ENCODE peak calls at places on chromosomes 4 and X, in five cellular contexts. One of them, this sample, is unnamed. For H3K4me1, the result is how much of the 10 kb centered on the place peaks cover.

GRCh38 chrX:43677993-43678392 is 21.9 kb downstream of the MAOA start:
- DNase-seq in fibroblast of lung: no peak
- DNase-seq in mesendoderm: peak
- DNase-seq in endothelial cell of umbilical vein: no peak
- DNase-seq in keratinocyte: no peak
- DNase-seq in this sample: no peak

GRCh38 chr4:146110847-146111485 is 64.6 kb upstream of the LSM6 start:
- DNase-seq in fibroblast of lung: no peak
- DNase-seq in mesendoderm: no peak
- DNase-seq in endothelial cell of umbilical vein: no peak
- DNase-seq in keratinocyte: no peak
- DNase-seq in this sample: no peak

GRCh38 chrX:40189018-40189417 is 91.3 kb upstream of the BCOR start:
- DNase-seq in fibroblast of lung: peak
- DNase-seq in mesendoderm: no peak
- DNase-seq in endothelial cell of umbilical vein: no peak
- DNase-seq in keratinocyte: no peak
- DNase-seq in this sample: no peak

GRCh38 chrX:41799661-41800060 is 75.7 kb downstream of the GPR82 start:
- DNase-seq in fibroblast of lung: no peak
- DNase-seq in mesendoderm: no peak
- DNase-seq in endothelial cell of umbilical vein: no peak
- DNase-seq in keratinocyte: no peak
- DNase-seq in this sample: no peak

GRCh38 chrX:111447298-111447697 is 35.3 kb upstream of the DCX start:
- DNase-seq in fibroblast of lung: peak
- DNase-seq in mesendoderm: peak
- DNase-seq in endothelial cell of umbilical vein: no peak
- DNase-seq in keratinocyte: no peak
- DNase-seq in this sample: peak

GRCh38 chrX:2521927-2522386 is 21.2 kb upstream of the DHRSX start:
- DNase-seq in fibroblast of lung: no peak
- DNase-seq in mesendoderm: no peak
- DNase-seq in endothelial cell of umbilical vein: no peak
- DNase-seq in keratinocyte: no peak
- DNase-seq in this sample: no peak

GRCh38 chr4:26732356-26732755 is 128.3 kb upstream of the STIM2 start:
- DNase-seq in fibroblast of lung: no peak
- DNase-seq in mesendoderm: no peak
- DNase-seq in endothelial cell of umbilical vein: no peak
- DNase-seq in keratinocyte: no peak
- DNase-seq in this sample: no peak

GRCh38 chr4:121783210-121783609 is 17.9 kb upstream of the EXOSC9 start:
- DNase-seq in fibroblast of lung: no peak
- DNase-seq in mesendoderm: no peak
- DNase-seq in endothelial cell of umbilical vein: no peak
- DNase-seq in keratinocyte: no peak
- DNase-seq in this sample: no peak

GRCh38 chrX:150831863-150832262 is 66.6 kb downstream of the CD99L2 start:
- DNase-seq in fibroblast of lung: no peak
- DNase-seq in mesendoderm: no peak
- DNase-seq in endothelial cell of umbilical vein: no peak
- DNase-seq in keratinocyte: no peak
- DNase-seq in this sample: no peak

GRCh38 chr4:109266891-109267290 is 35.6 kb downstream of the COL25A1 start:
- DNase-seq in fibroblast of lung: no peak
- DNase-seq in mesendoderm: no peak
- DNase-seq in endothelial cell of umbilical vein: no peak
- DNase-seq in keratinocyte: no peak
- DNase-seq in this sample: no peak

GRCh38 chrX:124030520-124030919 is 69.0 kb downstream of the STAG2 start:
- DNase-seq in fibroblast of lung: no peak
- DNase-seq in mesendoderm: no peak
- DNase-seq in endothelial cell of umbilical vein: no peak
- DNase-seq in keratinocyte: no peak
- DNase-seq in this sample: no peak

GRCh38 chr4:16993966-16994840 is 95.8 kb upstream of the LDB2 start:
- DNase-seq in fibroblast of lung: no peak
- DNase-seq in mesendoderm: peak
- DNase-seq in endothelial cell of umbilical vein: no peak
- DNase-seq in keratinocyte: no peak
- DNase-seq in this sample: no peak

GRCh38 chr4:54277691-54278090 is 48.6 kb downstream of the PDGFRA start:
- DNase-seq in fibroblast of lung: peak
- DNase-seq in mesendoderm: no peak
- DNase-seq in endothelial cell of umbilical vein: peak
- DNase-seq in keratinocyte: no peak
- DNase-seq in this sample: no peak

GRCh38 chr4:57190651-57191481 is 80.7 kb upstream of the IGFBP7 start:
- DNase-seq in fibroblast of lung: peak
- DNase-seq in mesendoderm: peak
- DNase-seq in endothelial cell of umbilical vein: peak
- DNase-seq in keratinocyte: peak
- DNase-seq in this sample: peak

GRCh38 chr4:52202251-52202779 is 151.2 kb downstream of the SPATA18 start:
- DNase-seq in fibroblast of lung: no peak
- DNase-seq in mesendoderm: peak
- DNase-seq in endothelial cell of umbilical vein: no peak
- DNase-seq in keratinocyte: no peak
- DNase-seq in this sample: no peak
- H3K4me1 ChIP-seq in fibroblast of lung: under half
- H3K4me1 ChIP-seq in mesendoderm: under half
- H3K4me1 ChIP-seq in endothelial cell of umbilical vein: under half
- H3K4me1 ChIP-seq in keratinocyte: under half
- H3K4me1 ChIP-seq in this sample: under half

GRCh38 chr4:128720270-128720669 is 89.2 kb upstream of the JADE1 start:
- DNase-seq in fibroblast of lung: no peak
- DNase-seq in mesendoderm: no peak
- DNase-seq in endothelial cell of umbilical vein: no peak
- DNase-seq in keratinocyte: no peak
- DNase-seq in this sample: no peak

GRCh38 chr4:128718793-128719192 is 90.7 kb upstream of the JADE1 start:
- DNase-seq in fibroblast of lung: peak
- DNase-seq in mesendoderm: peak
- DNase-seq in endothelial cell of umbilical vein: no peak
- DNase-seq in keratinocyte: no peak
- DNase-seq in this sample: no peak

GRCh38 chr4:128716325-128716724 is 93.2 kb upstream of the JADE1 start:
- DNase-seq in fibroblast of lung: no peak
- DNase-seq in mesendoderm: no peak
- DNase-seq in endothelial cell of umbilical vein: no peak
- DNase-seq in keratinocyte: no peak
- DNase-seq in this sample: no peak

GRCh38 chr4:128711361-128711760 is 98.1 kb upstream of the JADE1 start:
- DNase-seq in fibroblast of lung: no peak
- DNase-seq in mesendoderm: no peak
- DNase-seq in endothelial cell of umbilical vein: no peak
- DNase-seq in keratinocyte: no peak
- DNase-seq in this sample: no peak

GRCh38 chr4:128715616-128716015 is 93.9 kb upstream of the JADE1 start:
- DNase-seq in fibroblast of lung: peak
- DNase-seq in mesendoderm: no peak
- DNase-seq in endothelial cell of umbilical vein: no peak
- DNase-seq in keratinocyte: no peak
- DNase-seq in this sample: no peak
- H3K4me3 ChIP-seq in fibroblast of lung: no peak
- H3K4me3 ChIP-seq in mesendoderm: no peak
- H3K4me3 ChIP-seq in endothelial cell of umbilical vein: no peak
- H3K4me3 ChIP-seq in keratinocyte: no peak
- H3K4me3 ChIP-seq in this sample: no peak

GRCh38 chrX:147910607-147911006 is 1.1 kb upstream of the FMR1 start:
- DNase-seq in fibroblast of lung: no peak
- DNase-seq in mesendoderm: no peak
- DNase-seq in endothelial cell of umbilical vein: no peak
- DNase-seq in keratinocyte: no peak
- DNase-seq in this sample: no peak
- H3K9ac ChIP-seq in fibroblast of lung: no peak
- H3K9ac ChIP-seq in mesendoderm: no peak
- H3K9ac ChIP-seq in endothelial cell of umbilical vein: no peak
- H3K9ac ChIP-seq in keratinocyte: no peak
- H3K9ac ChIP-seq in this sample: peak

DNA sequence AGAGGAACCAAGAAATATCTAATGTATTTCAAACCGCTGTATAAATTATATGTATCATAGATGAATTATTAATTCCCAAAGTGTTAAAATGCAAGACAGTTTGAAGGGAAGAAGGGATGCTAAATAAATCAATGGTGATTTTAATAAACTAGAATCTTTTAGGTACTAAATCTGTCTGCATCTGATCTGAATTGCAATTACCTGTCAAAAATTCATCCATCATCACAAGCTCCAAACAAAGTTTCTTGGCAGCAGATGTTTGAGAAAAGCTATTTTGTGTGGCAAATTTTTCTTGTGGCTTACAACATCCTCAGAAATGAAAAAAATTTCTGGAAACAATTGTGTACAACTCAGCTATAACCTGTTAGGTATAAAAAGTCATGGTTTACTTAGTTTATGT is 816.0 kb upstream of the NDST4 start:
- DNase-seq in fibroblast of lung: no peak
- DNase-seq in mesendoderm: no peak
- DNase-seq in endothelial cell of umbilical vein: no peak
- DNase-seq in keratinocyte: no peak
- DNase-seq in this sample: no peak
- H3K4me1 ChIP-seq in fibroblast of lung: under half
- H3K4me1 ChIP-seq in mesendoderm: under half
- H3K4me1 ChIP-seq in endothelial cell of umbilical vein: under half
- H3K4me1 ChIP-seq in keratinocyte: under half
- H3K4me1 ChIP-seq in this sample: under half

GRCh38 chrX:154749856-154750255 is 1.0 kb downstream of the GAB3 start:
- DNase-seq in fibroblast of lung: no peak
- DNase-seq in mesendoderm: no peak
- DNase-seq in endothelial cell of umbilical vein: no peak
- DNase-seq in keratinocyte: no peak
- DNase-seq in this sample: peak
- H3K4me3 ChIP-seq in fibroblast of lung: peak
- H3K4me3 ChIP-seq in mesendoderm: no peak
- H3K4me3 ChIP-seq in endothelial cell of umbilical vein: peak
- H3K4me3 ChIP-seq in keratinocyte: no peak
- H3K4me3 ChIP-seq in this sample: peak

GRCh38 chr4:74369860-74370259 is 4.9 kb downstream of the EREG start:
- DNase-seq in fibroblast of lung: no peak
- DNase-seq in mesendoderm: no peak
- DNase-seq in endothelial cell of umbilical vein: no peak
- DNase-seq in keratinocyte: no peak
- DNase-seq in this sample: no peak
- H3K9ac ChIP-seq in fibroblast of lung: no peak
- H3K9ac ChIP-seq in mesendoderm: no peak
- H3K9ac ChIP-seq in endothelial cell of umbilical vein: no peak
- H3K9ac ChIP-seq in keratinocyte: no peak
- H3K9ac ChIP-seq in this sample: no peak

GRCh38 chr4:15043922-15044321 is 41.6 kb downstream of the CPEB2 start:
- DNase-seq in fibroblast of lung: no peak
- DNase-seq in mesendoderm: no peak
- DNase-seq in endothelial cell of umbilical vein: no peak
- DNase-seq in keratinocyte: no peak
- DNase-seq in this sample: no peak
- H3K4me1 ChIP-seq in fibroblast of lung: under half
- H3K4me1 ChIP-seq in mesendoderm: under half
- H3K4me1 ChIP-seq in endothelial cell of umbilical vein: under half
- H3K4me1 ChIP-seq in keratinocyte: under half
- H3K4me1 ChIP-seq in this sample: under half

DNA sequence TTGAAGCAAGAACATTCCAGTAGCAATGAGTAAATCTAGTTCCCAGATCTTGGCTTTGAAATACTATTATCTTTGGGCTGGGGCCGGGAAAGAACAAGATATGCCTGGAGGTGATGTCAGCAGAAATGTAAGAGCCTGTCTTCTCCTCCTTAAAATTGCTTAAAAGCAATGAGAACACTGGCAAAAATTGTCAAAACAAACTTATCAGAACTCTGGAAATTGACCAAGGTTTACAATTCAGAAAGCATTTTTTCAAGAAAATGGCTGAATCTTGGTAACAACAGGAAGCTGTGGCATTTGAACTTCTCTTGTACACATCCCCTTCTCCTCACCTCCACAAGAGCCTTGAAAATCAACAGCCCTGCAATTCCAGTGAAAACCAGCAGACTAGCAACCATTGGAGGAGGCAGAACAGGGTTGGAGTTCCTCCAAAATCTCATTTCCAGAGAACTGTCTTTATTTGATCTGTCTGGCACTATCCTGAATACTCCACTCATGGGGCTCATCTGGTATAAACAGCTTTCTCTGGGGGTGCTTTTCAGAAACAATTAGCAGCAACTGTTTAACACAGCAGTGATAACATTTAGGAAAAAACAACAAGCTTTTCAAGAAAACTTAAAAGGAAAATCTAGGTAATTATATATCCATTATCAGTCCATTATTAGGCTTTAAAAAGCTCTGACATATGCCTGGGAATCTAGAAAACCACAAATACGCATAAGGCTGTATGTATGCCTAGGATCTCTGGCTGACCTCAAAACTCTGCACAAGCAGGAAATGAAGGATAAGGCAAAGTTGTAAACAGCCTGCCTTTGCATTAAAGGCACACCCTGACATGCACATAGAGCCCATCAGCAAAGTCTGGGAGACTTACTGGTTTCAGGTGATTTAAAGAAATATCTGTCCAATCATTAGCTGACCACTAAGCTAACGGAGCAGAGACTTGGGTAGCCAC is 13.7 kb downstream of the TIMP1 start:
- DNase-seq in fibroblast of lung: peak
- DNase-seq in mesendoderm: no peak
- DNase-seq in endothelial cell of umbilical vein: peak
- DNase-seq in keratinocyte: no peak
- DNase-seq in this sample: no peak
- H3K4me3 ChIP-seq in fibroblast of lung: no peak
- H3K4me3 ChIP-seq in mesendoderm: no peak
- H3K4me3 ChIP-seq in endothelial cell of umbilical vein: no peak
- H3K4me3 ChIP-seq in keratinocyte: no peak
- H3K4me3 ChIP-seq in this sample: no peak

GRCh38 chr4:8517946-8518345 is 62.2 kb upstream of the GPR78 start:
- DNase-seq in fibroblast of lung: no peak
- DNase-seq in mesendoderm: no peak
- DNase-seq in endothelial cell of umbilical vein: no peak
- DNase-seq in keratinocyte: no peak
- DNase-seq in this sample: no peak

GRCh38 chr4:8514391-8514790 is 65.8 kb upstream of the GPR78 start:
- DNase-seq in fibroblast of lung: no peak
- DNase-seq in mesendoderm: no peak
- DNase-seq in endothelial cell of umbilical vein: no peak
- DNase-seq in keratinocyte: no peak
- DNase-seq in this sample: no peak

GRCh38 chr4:8515316-8516060 is 64.7 kb upstream of the GPR78 start:
- DNase-seq in fibroblast of lung: peak
- DNase-seq in mesendoderm: no peak
- DNase-seq in endothelial cell of umbilical vein: no peak
- DNase-seq in keratinocyte: no peak
- DNase-seq in this sample: no peak

GRCh38 chr4:8516061-8516573 is 64.1 kb upstream of the GPR78 start:
- DNase-seq in fibroblast of lung: no peak
- DNase-seq in mesendoderm: no peak
- DNase-seq in endothelial cell of umbilical vein: no peak
- DNase-seq in keratinocyte: no peak
- DNase-seq in this sample: no peak

GRCh38 chr4:8516996-8517550 is 63.1 kb upstream of the GPR78 start:
- DNase-seq in fibroblast of lung: no peak
- DNase-seq in mesendoderm: no peak
- DNase-seq in endothelial cell of umbilical vein: no peak
- DNase-seq in keratinocyte: no peak
- DNase-seq in this sample: no peak
- H3K9ac ChIP-seq in fibroblast of lung: no peak
- H3K9ac ChIP-seq in mesendoderm: no peak
- H3K9ac ChIP-seq in endothelial cell of umbilical vein: no peak
- H3K9ac ChIP-seq in keratinocyte: no peak
- H3K9ac ChIP-seq in this sample: no peak

GRCh38 chr4:8229341-8229975 is 30.4 kb downstream of the SH3TC1 start:
- DNase-seq in fibroblast of lung: no peak
- DNase-seq in mesendoderm: no peak
- DNase-seq in endothelial cell of umbilical vein: no peak
- DNase-seq in keratinocyte: no peak
- DNase-seq in this sample: no peak
- H3K4me1 ChIP-seq in fibroblast of lung: under half
- H3K4me1 ChIP-seq in mesendoderm: under half
- H3K4me1 ChIP-seq in endothelial cell of umbilical vein: under half
- H3K4me1 ChIP-seq in keratinocyte: under half
- H3K4me1 ChIP-seq in this sample: half or more